ENCODE peak calls at places on chromosomes 5 and 9, in ten cellular contexts. H is GM23248, Q is aorta, G is upper lobe of left lung, J is IMR-90, S is RWPE1, K is ascending aorta, L is HepG2, X is Peyer's patch, I is tibial nerve. M is an unnamed sample.

GRCh38 chr5:109328626-109329025 is 81.1 kb downstream of the PJA2 start:
- DNase-seq in X (no peak), K (no peak), J (peak), G (no peak), I (no peak), L (no peak), H (peak), S (no peak), Q (no peak), M (no peak)

GRCh38 chr5:106640511-106640910 is 1030.2 kb downstream of the EFNA5 start:
- DNase-seq in S (no peak), K (no peak), L (no peak), I (no peak), H (no peak), X (no peak), G (no peak), J (no peak), Q (no peak), M (no peak)

GRCh38 chr5:42949348-42950090 is 90.6 kb downstream of the ANXA2R start:
- DNase-seq in H (peak), I (peak), S (no peak), J (peak), X (no peak), G (no peak), Q (peak), L (peak), K (peak), M (no peak)

GRCh38 chr9:117114768-117115167 is 300.1 kb downstream of the ASTN2 start:
- DNase-seq in J (no peak), K (no peak), L (no peak), Q (no peak), I (no peak), S (no peak), G (no peak), H (no peak), X (no peak), M (no peak)

GRCh38 chr9:129697956-129698757 is 32.7 kb downstream of the PRRX2 start:
- DNase-seq in X (no peak), K (peak), I (peak), J (no peak), S (no peak), Q (peak), L (no peak), G (no peak), H (peak), M (no peak)

GRCh38 chr5:152221721-152222629 is 183.1 kb downstream of the NMUR2 start:
- DNase-seq in H (no peak), G (no peak), I (no peak), S (no peak), J (no peak), K (no peak), Q (no peak), L (no peak), X (no peak), M (no peak)

GRCh38 chr5:56128166-56128565 is 105.0 kb downstream of the ANKRD55 start:
- DNase-seq in G (no peak), I (no peak), K (no peak), X (no peak), H (no peak), L (no peak), J (no peak), Q (no peak), S (no peak), M (no peak)

GRCh38 chr9:134058716-134059115 is 9.1 kb downstream of the BRD3 start:
- DNase-seq in J (peak), L (no peak), I (no peak), X (peak), S (peak), Q (peak), K (no peak), G (peak), H (peak), M (no peak)

GRCh38 chr5:112776301-112776856 is 38.7 kb downstream of the APC start:
- DNase-seq in S (peak), H (peak), I (no peak), G (no peak), K (no peak), X (no peak), Q (no peak), L (no peak), J (peak), M (no peak)

GRCh38 chr9:26955222-26955903 is 849 bp upstream of the IFT74 start:
- DNase-seq in Q (no peak), X (no peak), H (peak), G (no peak), J (no peak), L (no peak), I (no peak), K (no peak), S (no peak), M (no peak)

GRCh38 chr5:156482816-156483215 is 155.9 kb downstream of the SGCD start:
- DNase-seq in G (no peak), Q (no peak), X (no peak), K (no peak), S (no peak), J (no peak), L (no peak), I (no peak), H (no peak), M (no peak)

GRCh38 chr5:17118631-17119030 is 98.8 kb upstream of the BASP1 start:
- DNase-seq in Q (no peak), X (no peak), G (no peak), J (peak), L (peak), S (peak), H (peak), I (peak), K (peak), M (peak)

GRCh38 chr5:180126716-180127681 is 55.4 kb upstream of the RNF130 start:
- DNase-seq in I (no peak), G (peak), X (peak), L (no peak), Q (peak), J (no peak), H (peak), K (no peak), S (peak), M (peak)

GRCh38 chr5:34007116-34007674 is 655 bp downstream of the AMACR start:
- DNase-seq in I (no peak), H (peak), L (no peak), Q (no peak), S (peak), K (no peak), G (peak), J (no peak), X (no peak), M (no peak)

GRCh38 chr9:108953983-108954574 is 19.9 kb downstream of the ABITRAM start:
- DNase-seq in K (no peak), J (peak), H (peak), X (no peak), G (no peak), S (peak), I (peak), Q (no peak), L (peak), M (no peak)

GRCh38 chr9:115042781-115043509 is 75.0 kb downstream of the TNC start:
- DNase-seq in K (peak), H (peak), I (no peak), Q (no peak), J (no peak), L (no peak), G (no peak), X (no peak), S (no peak), M (no peak)

GRCh38 chr5:126370796-126371718 is 52.2 kb upstream of the GRAMD2B start:
- DNase-seq in S (peak), K (no peak), J (peak), I (no peak), Q (no peak), L (peak), H (peak), X (peak), G (peak), M (no peak)

GRCh38 chr5:173750538-173751265 is 134.3 kb upstream of the BOD1 start:
- DNase-seq in J (no peak), G (no peak), K (no peak), L (no peak), I (no peak), S (no peak), X (no peak), H (no peak), Q (no peak), M (no peak)

GRCh38 chr5:81708889-81709288 is 42.0 kb downstream of the SSBP2 start:
- DNase-seq in J (no peak), H (no peak), Q (no peak), S (no peak), L (no peak), G (no peak), I (no peak), K (no peak), X (no peak), M (no peak)

GRCh38 chr5:8508196-8508595 is 639.2 kb downstream of the MTRR start:
- DNase-seq in G (no peak), H (peak), X (no peak), K (no peak), I (no peak), L (no peak), S (no peak), J (peak), Q (no peak), M (no peak)

GRCh38 chr9:120443489-120443888 is 136.5 kb downstream of the CDK5RAP2 start:
- DNase-seq in J (peak), G (no peak), L (no peak), Q (no peak), K (no peak), X (no peak), S (no peak), H (peak), I (no peak), M (no peak)

GRCh38 chr9:2663486-2663885 is 41.9 kb downstream of the VLDLR start:
- DNase-seq in J (no peak), G (no peak), L (no peak), S (no peak), Q (no peak), X (no peak), H (no peak), I (no peak), K (no peak), M (no peak)

GRCh38 chr5:177442066-177442836 is 4.4 kb upstream of the PRR7 start:
- DNase-seq in H (no peak), I (no peak), Q (peak), S (no peak), L (no peak), K (no peak), J (no peak), G (no peak), X (no peak), M (no peak)
- H3K27ac ChIP-seq in H (no peak), I (no peak), Q (no peak), S (peak), L (no peak), K (no peak), J (no peak), G (no peak), X (no peak), M (no peak)

GRCh38 chr5:150023136-150023535 is 22.6 kb downstream of the HMGXB3 start:
- DNase-seq in X (no peak), L (no peak), Q (no peak), S (no peak), J (no peak), G (no peak), H (no peak), K (no peak), I (no peak), M (no peak)
- H3K27ac ChIP-seq in X (no peak), L (no peak), Q (peak), S (peak), J (no peak), G (no peak), H (peak), K (peak), I (no peak), M (no peak)

GRCh38 chr9:127858041-127858512 is 3.6 kb upstream of the ENG start:
- DNase-seq in S (no peak), L (no peak), J (no peak), H (peak), Q (peak), K (no peak), I (no peak), X (no peak), G (peak), M (no peak)

GRCh38 chr9:127855522-127855921 is 1.1 kb upstream of the ENG start:
- DNase-seq in K (no peak), Q (no peak), S (no peak), X (no peak), L (no peak), J (no peak), G (no peak), I (no peak), H (no peak), M (no peak)

GRCh38 chr9:127857278-127857677 is 2.8 kb upstream of the ENG start:
- DNase-seq in J (no peak), I (no peak), L (no peak), K (no peak), G (no peak), Q (no peak), X (no peak), H (no peak), S (no peak), M (no peak)

GRCh38 chr9:127854169-127854833 is at the start of gene ENG:
- DNase-seq in X (no peak), H (peak), I (peak), Q (peak), L (no peak), G (peak), S (peak), J (peak), K (no peak), M (no peak)

DNA sequence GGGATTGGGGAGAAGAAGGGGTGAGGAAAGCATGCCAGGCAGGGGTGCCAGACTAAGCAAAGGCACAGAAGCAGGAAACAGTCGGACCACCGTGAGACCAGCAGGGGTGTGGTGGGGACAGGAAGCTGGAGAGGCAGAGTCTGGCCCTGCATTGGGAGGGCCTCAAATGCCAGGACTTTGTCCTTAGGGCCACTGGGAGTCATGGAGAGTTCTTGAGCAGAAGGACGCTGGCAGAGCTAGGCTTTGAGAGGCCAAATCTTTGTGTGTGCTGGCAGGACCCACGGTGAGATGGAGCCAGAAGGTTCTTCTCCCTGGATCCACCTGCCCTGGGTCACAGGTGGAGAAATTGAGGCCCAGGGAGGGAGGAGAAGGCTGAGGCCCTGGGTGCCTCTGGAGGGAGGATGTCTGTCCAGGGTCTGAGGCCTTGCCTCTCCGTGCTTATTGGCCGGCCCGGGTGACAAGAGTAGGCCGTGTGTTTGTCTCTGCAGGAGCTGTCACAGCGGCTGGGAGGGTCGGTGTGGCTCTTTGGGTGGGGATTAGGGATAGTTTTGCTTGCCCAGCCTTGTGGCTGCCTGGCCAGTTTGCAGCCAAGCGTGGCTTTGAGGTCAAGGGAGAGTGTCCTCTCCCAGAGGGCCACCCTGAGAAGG is 1.8 kb upstream of the ENG start:
- DNase-seq in H (no peak), L (no peak), I (no peak), G (no peak), S (no peak), K (no peak), J (no peak), X (no peak), Q (no peak), M (no peak)
- H3K27ac ChIP-seq in H (no peak), L (no peak), I (no peak), G (peak), S (peak), K (peak), J (no peak), X (no peak), Q (peak), M (no peak)

DNA sequence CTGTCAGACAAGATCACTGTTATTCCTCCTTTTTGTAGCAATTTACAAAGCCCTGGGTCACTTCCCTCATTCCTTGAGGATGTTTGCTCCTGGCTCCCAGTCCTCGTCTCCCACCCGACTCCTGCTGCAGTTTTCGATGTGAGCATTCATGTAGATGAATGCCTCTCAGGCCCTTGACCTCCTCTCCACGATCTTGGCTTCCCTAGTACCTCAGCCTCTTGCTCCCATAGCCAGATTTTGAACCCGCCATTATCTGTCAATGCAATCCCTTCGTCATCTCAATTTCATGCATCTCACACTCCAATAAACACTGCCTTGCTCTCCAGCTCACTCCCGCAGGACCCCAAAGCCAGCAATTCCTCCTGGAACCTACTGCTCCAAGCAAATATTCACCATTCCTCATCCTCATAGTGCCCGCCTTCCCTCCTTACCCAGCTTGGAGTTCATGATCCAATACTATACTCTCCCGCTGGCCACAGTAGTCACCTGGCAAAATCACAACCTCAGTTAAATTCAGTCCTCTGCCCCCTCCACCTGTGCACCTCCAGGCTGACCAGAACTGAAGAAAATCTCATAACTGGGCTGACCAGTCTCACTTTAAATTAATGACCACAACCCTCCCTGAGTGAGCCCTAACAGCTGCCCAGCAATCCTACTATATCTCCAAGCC is 35.1 kb upstream of the JADE2 start:
- DNase-seq in Q (peak), G (no peak), K (no peak), X (no peak), H (no peak), J (no peak), I (no peak), S (no peak), L (no peak), M (no peak)
- H3K27ac ChIP-seq in Q (no peak), G (no peak), K (no peak), X (no peak), H (no peak), J (no peak), I (no peak), S (no peak), L (no peak), M (no peak)

DNA sequence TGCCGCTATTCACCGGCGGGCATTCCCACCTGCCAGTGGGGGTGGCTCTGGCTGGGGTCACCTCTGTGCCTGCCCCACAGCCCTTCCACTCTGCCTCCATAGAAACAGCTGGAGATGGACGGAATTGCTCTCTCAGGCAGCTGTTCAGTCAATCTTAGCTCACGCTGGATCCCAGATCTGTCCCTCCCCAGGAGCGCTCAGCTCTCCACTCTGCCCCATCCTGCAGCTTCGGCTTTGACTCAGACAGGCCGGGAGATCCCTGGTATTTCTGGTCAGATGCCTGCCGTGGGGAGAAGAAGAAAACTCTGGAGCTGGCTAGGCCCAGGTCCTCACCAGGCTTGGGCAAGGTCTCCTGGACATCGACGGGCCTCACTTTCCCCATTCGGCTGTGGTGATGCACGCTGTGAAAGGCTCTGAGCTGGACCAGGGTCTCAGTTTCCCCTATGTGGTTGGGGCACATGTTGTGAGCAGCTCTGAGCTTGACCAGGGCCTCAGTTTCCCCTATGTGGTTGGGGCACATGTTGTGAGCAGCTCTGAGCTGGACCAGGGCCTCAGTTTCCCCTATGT is 7.6 kb upstream of the SLC9A3 start:
- DNase-seq in H (no peak), J (no peak), I (no peak), L (no peak), K (no peak), Q (no peak), S (no peak), G (no peak), X (no peak), M (no peak)
- H3K27ac ChIP-seq in H (no peak), J (no peak), I (peak), L (no peak), K (no peak), Q (no peak), S (no peak), G (no peak), X (no peak), M (no peak)

DNA sequence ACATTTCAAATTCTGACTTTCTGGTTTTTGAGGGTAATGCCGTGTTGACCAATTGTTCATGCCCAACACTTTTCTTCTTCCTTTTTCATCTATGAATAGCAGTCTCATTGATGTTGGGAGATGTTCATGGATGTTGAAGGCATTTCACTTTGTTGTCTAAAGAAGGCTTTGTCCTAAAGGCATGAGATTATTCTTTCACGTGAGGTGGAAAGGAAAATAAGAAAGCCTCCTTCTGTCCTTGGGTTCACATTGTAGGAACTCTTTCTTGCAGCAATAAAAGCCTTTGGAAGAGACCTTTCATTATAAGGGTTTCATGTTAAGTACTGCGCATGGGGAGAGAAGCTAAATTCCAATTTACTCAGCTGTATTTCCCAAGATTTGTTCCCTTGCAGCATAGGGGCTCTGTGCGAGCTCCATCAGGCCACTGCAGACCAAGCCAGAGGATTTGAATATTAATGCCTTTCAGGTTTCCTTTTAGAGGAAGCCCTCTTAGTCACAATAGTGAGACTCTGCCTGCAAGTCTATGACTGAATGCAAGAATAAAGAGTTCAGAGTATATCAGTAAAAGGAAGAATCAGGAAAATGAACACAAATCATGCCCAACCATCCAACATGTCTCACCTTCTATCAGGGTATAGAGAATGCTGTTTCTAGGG is 274.6 kb downstream of the TMEM38B start:
- DNase-seq in I (no peak), K (no peak), X (no peak), L (no peak), Q (no peak), H (no peak), G (no peak), J (no peak), S (no peak), M (no peak)
- H3K27ac ChIP-seq in I (no peak), K (no peak), X (no peak), L (no peak), Q (no peak), H (no peak), G (no peak), J (no peak), S (no peak), M (peak)

DNA sequence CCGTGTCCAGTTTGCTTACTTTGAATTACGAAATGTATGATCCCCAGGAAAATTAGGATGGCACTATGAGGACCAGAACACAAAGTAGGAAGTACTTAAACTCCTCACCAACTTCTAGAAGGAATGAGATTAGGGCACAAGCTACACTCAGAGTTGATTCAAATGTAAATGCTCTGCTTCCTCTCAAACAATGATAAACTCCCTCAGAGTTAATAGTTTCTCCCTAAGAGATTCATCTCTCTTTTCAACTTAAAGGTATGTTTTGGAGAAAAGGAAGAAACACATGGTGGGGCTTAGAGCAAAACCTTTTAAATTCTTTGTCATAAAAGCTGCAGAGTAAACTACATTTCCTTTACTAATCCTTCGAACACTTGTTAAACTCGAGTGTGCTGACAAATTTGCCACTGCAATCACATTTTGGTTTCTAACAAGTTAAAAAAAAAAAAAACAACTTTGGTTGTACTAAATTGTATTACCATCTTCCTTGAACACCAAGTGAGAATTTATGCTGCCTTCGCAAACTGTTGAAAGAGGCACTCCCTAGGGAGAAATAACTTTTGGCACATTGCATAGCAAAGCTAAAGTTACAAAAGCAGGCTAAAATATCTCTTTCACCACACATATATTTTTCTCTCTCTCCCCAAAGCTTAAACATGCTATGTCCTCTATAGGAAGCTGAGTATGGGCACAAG is 66.6 kb downstream of the DENND1A start:
- DNase-seq in L (no peak), J (no peak), H (peak), X (no peak), Q (no peak), I (peak), S (no peak), G (no peak), K (no peak), M (no peak)
- H3K27ac ChIP-seq in L (no peak), J (no peak), H (no peak), X (no peak), Q (no peak), I (no peak), S (no peak), G (no peak), K (no peak), M (no peak)